ENCODE peak calls at places on chromosomes 11 and 22, in nine cellular contexts. T, N, F, K, O, M, P, A and H are unnamed samples.

GRCh38 chr22:39360674-39361413 is 11.1 kb downstream of the SYNGR1 start:
- DNase-seq in T (no peak), N (no peak), F (peak; percentile 72), K (peak; percentile 67), O (no peak), M (no peak), P (no peak), A (no peak), H (peak; percentile 64)

GRCh38 chr22:31447337-31447736 is 42.3 kb downstream of the EIF4ENIF1 start:
- DNase-seq in T (no peak), N (no peak), F (no peak), K (no peak), O (peak; percentile 13), M (no peak), P (no peak), A (no peak), H (no peak)

GRCh38 chr11:123407124-123407995 is 22.7 kb upstream of the GRAMD1B start:
- DNase-seq in T (peak; percentile 57), N (peak; percentile 85), F (peak; percentile 41), K (peak; percentile 94), O (peak; percentile 81), M (peak; percentile 95), P (peak; percentile 74), A (peak; percentile 51), H (peak; percentile 71)

GRCh38 chr11:115444542-115444941 is 59.7 kb downstream of the CADM1 start:
- DNase-seq in T (no peak), N (no peak), F (no peak), K (no peak), O (no peak), M (no peak), P (no peak), A (no peak), H (no peak)

GRCh38 chr11:35260342-35260985 is 121.5 kb downstream of the CD44 start:
- DNase-seq in T (no peak), N (peak; percentile 25), F (peak; percentile 27), K (no peak), O (peak; percentile 93), M (peak; percentile 85), P (no peak), A (peak; percentile 95), H (peak; percentile 87)

GRCh38 chr11:34203377-34203801 is 98.0 kb downstream of the NAT10 start:
- DNase-seq in T (no peak), N (no peak), F (no peak), K (no peak), O (no peak), M (no peak), P (no peak), A (no peak), H (peak; percentile 71)

GRCh38 chr22:38017272-38017920 is 33.0 kb upstream of the SOX10 start:
- DNase-seq in T (no peak), N (no peak), F (peak; percentile 26), K (no peak), O (peak; percentile 67), M (no peak), P (no peak), A (peak; percentile 54), H (peak; percentile 91)

GRCh38 chr11:2129699-2130366 is 9.4 kb downstream of the IGF2 start:
- DNase-seq in T (no peak), N (no peak), F (no peak), K (no peak), O (no peak), M (no peak), P (no peak), A (no peak), H (peak; percentile 61)

GRCh38 chr11:32138902-32139301 is 48.0 kb downstream of the RCN1 start:
- DNase-seq in T (no peak), N (no peak), F (no peak), K (no peak), O (no peak), M (no peak), P (no peak), A (no peak), H (no peak)

GRCh38 chr11:14905104-14906033 is 13.3 kb upstream of the CYP2R1 start:
- DNase-seq in T (peak; percentile 27), N (peak; percentile 58), F (no peak), K (peak; percentile 93), O (peak; percentile 47), M (no peak), P (no peak), A (peak; percentile 60), H (peak; percentile 68)

GRCh38 chr11:3949132-3949531 is 93.7 kb downstream of the STIM1 start:
- DNase-seq in T (no peak), N (no peak), F (no peak), K (no peak), O (no peak), M (no peak), P (no peak), A (no peak), H (no peak)

GRCh38 chr11:21552910-21553309 is 640.0 kb upstream of the ANO5 start:
- DNase-seq in T (no peak), N (peak; percentile 12), F (peak; percentile 38), K (no peak), O (no peak), M (peak; percentile 2), P (no peak), A (no peak), H (no peak)

GRCh38 chr11:94134651-94135512 is 6.2 kb downstream of the PANX1 start:
- DNase-seq in T (no peak), N (peak; percentile 50), F (peak; percentile 90), K (no peak), O (peak; percentile 98), M (peak; percentile 90), P (no peak), A (peak; percentile 82), H (peak; percentile 86)

GRCh38 chr22:44891293-44891747 is 118.5 kb downstream of the PHF21B start:
- DNase-seq in T (no peak), N (no peak), F (no peak), K (no peak), O (no peak), M (no peak), P (no peak), A (no peak), H (peak; percentile 64)

GRCh38 chr22:44888491-44888941 is 121.3 kb downstream of the PHF21B start:
- DNase-seq in T (no peak), N (no peak), F (no peak), K (peak; percentile 56), O (no peak), M (no peak), P (no peak), A (no peak), H (no peak)

GRCh38 chr22:44890416-44891292 is 119.2 kb downstream of the PHF21B start:
- DNase-seq in T (no peak), N (no peak), F (no peak), K (no peak), O (no peak), M (no peak), P (no peak), A (no peak), H (peak; percentile 59)

GRCh38 chr22:44887941-44888366 is 121.9 kb downstream of the PHF21B start:
- DNase-seq in T (peak; percentile 54), N (no peak), F (no peak), K (no peak), O (no peak), M (no peak), P (no peak), A (no peak), H (no peak)

GRCh38 chr22:44889233-44889878 is 120.4 kb downstream of the PHF21B start:
- DNase-seq in T (peak; percentile 62), N (no peak), F (no peak), K (peak; percentile 52), O (peak; percentile 16), M (no peak), P (no peak), A (no peak), H (no peak)
- H2AFZ ChIP-seq in T (no peak overlapping the region), N (no peak overlapping the region), F (no peak overlapping the region), K (no peak overlapping the region), O (no peak overlapping the region), M (no peak overlapping the region), P (no peak overlapping the region), A (no peak overlapping the region), H (no peak overlapping the region)

DNA sequence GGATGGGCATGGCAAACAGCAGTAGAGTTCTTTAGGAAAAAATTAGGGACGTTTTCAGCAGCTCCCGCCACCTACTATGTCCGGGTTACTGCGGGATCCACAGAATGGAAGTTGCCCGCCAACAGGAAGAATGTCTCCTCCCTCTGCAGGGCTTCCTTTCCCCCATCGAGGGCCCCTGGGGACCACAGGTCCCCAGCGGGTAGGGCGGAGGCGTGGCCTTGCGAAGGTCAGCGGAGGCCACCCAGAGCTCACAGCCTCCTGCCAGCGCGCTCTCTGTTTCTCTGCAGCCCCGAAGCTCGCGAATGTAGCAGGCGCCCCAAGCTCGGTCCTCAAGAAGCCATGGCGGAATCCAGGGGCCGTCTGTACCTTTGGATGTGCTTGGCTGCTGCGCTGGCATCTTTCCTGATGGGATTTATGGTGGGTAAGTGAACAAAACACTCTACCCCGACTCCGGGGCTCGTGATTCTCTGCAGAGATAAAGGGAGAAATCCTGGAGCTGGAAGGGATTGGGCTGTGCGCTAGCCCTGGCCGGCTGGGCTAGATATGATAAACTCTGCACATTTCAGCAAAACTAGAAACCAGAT is at the start of gene NAALAD2:
- DNase-seq in T (peak; percentile 77), N (peak; percentile 88), F (no peak), K (peak; percentile 87), O (peak; percentile 66), M (no peak), P (no peak), A (peak; percentile 67), H (peak; percentile 39)
- H3K4me2 ChIP-seq in T (peak within 1 kb of the TSS; percentile 83), N (peak within 1 kb of the TSS; percentile 81), F (peak within 1 kb of the TSS; percentile 87), K (peak within 1 kb of the TSS; percentile 87), O (peak within 1 kb of the TSS; percentile 95), M (peak within 1 kb of the TSS; percentile 56), P (no peak within 1 kb of the TSS), A (peak within 1 kb of the TSS; percentile 88), H (peak within 1 kb of the TSS; percentile 96)

GRCh38 chr11:48099916-48100446 is 116.6 kb upstream of the OR4B1 start:
- DNase-seq in T (no peak), N (no peak), F (no peak), K (no peak), O (no peak), M (no peak), P (no peak), A (no peak), H (no peak)
- H3K4me1 ChIP-seq in T (peaks cover 10% of the 10 kb centered on the region), N (peaks cover 48% of the 10 kb centered on the region), F (no peaks in the 10 kb centered on the region), K (peaks cover 33% of the 10 kb centered on the region), O (peaks cover 20% of the 10 kb centered on the region), M (peaks cover 33% of the 10 kb centered on the region), P (peaks cover 23% of the 10 kb centered on the region), A (no peaks in the 10 kb centered on the region), H (peaks cover 24% of the 10 kb centered on the region)

GRCh38 chr11:126502159-126502558 is 146.7 kb downstream of the ST3GAL4 start:
- DNase-seq in T (no peak), N (no peak), F (peak; percentile 9), K (no peak), O (no peak), M (no peak), P (no peak), A (no peak), H (no peak)

GRCh38 chr11:126501641-126502040 is 146.2 kb downstream of the ST3GAL4 start:
- DNase-seq in T (no peak), N (no peak), F (peak; percentile 17), K (no peak), O (no peak), M (no peak), P (no peak), A (no peak), H (peak; percentile 59)

GRCh38 chr11:126502982-126503381 is 147.5 kb downstream of the ST3GAL4 start:
- DNase-seq in T (no peak), N (no peak), F (no peak), K (no peak), O (no peak), M (no peak), P (no peak), A (no peak), H (no peak)

GRCh38 chr11:126499124-126499752 is 143.8 kb downstream of the ST3GAL4 start:
- DNase-seq in T (no peak), N (no peak), F (no peak), K (no peak), O (no peak), M (no peak), P (no peak), A (no peak), H (no peak)

GRCh38 chr11:126500981-126501380 is 145.5 kb downstream of the ST3GAL4 start:
- DNase-seq in T (no peak), N (no peak), F (no peak), K (no peak), O (no peak), M (no peak), P (no peak), A (no peak), H (no peak)
- H2AFZ ChIP-seq in T (no peak overlapping the region), N (no peak overlapping the region), F (peak overlapping the region; percentile 86), K (peak overlapping the region; percentile 32), O (no peak overlapping the region), M (no peak overlapping the region), P (no peak overlapping the region), A (no peak overlapping the region), H (no peak overlapping the region)